ENCODE peak calls at places on chromosome 3, in nine cellular contexts. S, D, X, M, N, L, H, Q and Z are unnamed samples.

GRCh38 chr3:112381673-112382542 is 49.0 kb downstream of the CD200 start:
- DNase-seq in X (no peak), H (no peak), S (no peak), D (no peak), Q (no peak), L (no peak), M (no peak), N (no peak), Z (no peak)

GRCh38 chr3:67458406-67458805 is 196.0 kb downstream of the SUCLG2 start:
- DNase-seq in Q (peak; percentile 53), N (no peak), D (no peak), X (no peak), S (no peak), M (no peak), L (peak; percentile 76), H (no peak), Z (no peak)

GRCh38 chr3:182814419-182815160 is 21.3 kb downstream of the ATP11B start:
- DNase-seq in H (no peak), L (no peak), Q (no peak), S (no peak), M (peak; percentile 25), N (no peak), D (no peak), X (no peak), Z (no peak)

GRCh38 chr3:157376596-157377300 is 59.9 kb upstream of the PTX3 start:
- DNase-seq in N (no peak), H (no peak), S (no peak), L (peak; percentile 41), M (no peak), D (no peak), Q (no peak), X (no peak), Z (peak; percentile 33)

GRCh38 chr3:46643701-46644100 is 31.4 kb downstream of the FAM240A start:
- DNase-seq in Q (no peak), D (no peak), N (no peak), M (no peak), L (no peak), X (no peak), H (no peak), S (no peak), Z (no peak)

GRCh38 chr3:77795013-77795412 is 755.1 kb downstream of the ROBO2 start:
- DNase-seq in H (no peak), S (no peak), Q (no peak), L (no peak), D (no peak), M (no peak), X (no peak), N (no peak), Z (no peak)

GRCh38 chr3:149590691-149591441 is 67.0 kb downstream of the WWTR1 start:
- DNase-seq in S (no peak), Q (no peak), N (no peak), L (no peak), D (no peak), X (no peak), M (no peak), H (no peak), Z (no peak)

GRCh38 chr3:122784436-122784835 is 9.2 kb downstream of the HSPBAP1 start:
- DNase-seq in M (no peak), X (no peak), N (no peak), H (no peak), S (no peak), D (no peak), L (peak; percentile 64), Q (peak; percentile 57), Z (peak; percentile 48)

GRCh38 chr3:127212711-127213110 is 19.8 kb downstream of the PRR23E start:
- DNase-seq in H (no peak), M (no peak), X (no peak), Q (no peak), D (no peak), L (no peak), N (no peak), S (no peak), Z (no peak)

GRCh38 chr3:186896875-186897274 is 33.5 kb upstream of the ST6GAL1 start:
- DNase-seq in N (no peak), D (no peak), Q (no peak), M (no peak), S (no peak), X (no peak), H (no peak), L (no peak), Z (no peak)

GRCh38 chr3:55885721-55886120 is 398.6 kb upstream of the WNT5A start:
- DNase-seq in M (no peak), N (no peak), D (no peak), S (no peak), L (peak; percentile 66), H (peak; percentile 3), X (no peak), Q (peak; percentile 37), Z (peak; percentile 46)

GRCh38 chr3:107142786-107143185 is 234.5 kb upstream of the CCDC54 start:
- DNase-seq in H (no peak), D (no peak), Q (no peak), L (no peak), S (no peak), N (no peak), M (no peak), X (no peak), Z (no peak)

GRCh38 chr3:148360046-148360445 is 337.7 kb upstream of the AGTR1 start:
- DNase-seq in Q (peak; percentile 31), D (no peak), H (no peak), M (no peak), L (peak; percentile 26), S (no peak), N (no peak), X (no peak), Z (peak; percentile 80)

GRCh38 chr3:168952551-168952950 is 711.0 kb downstream of the MECOM start:
- DNase-seq in N (no peak), L (peak; percentile 69), Q (peak; percentile 67), X (no peak), S (no peak), M (no peak), H (no peak), D (no peak), Z (peak; percentile 42)

GRCh38 chr3:13877911-13878710 is 1.8 kb downstream of the WNT7A start:
- DNase-seq in N (no peak), X (peak; percentile 37), M (no peak), H (no peak), D (peak; percentile 25), S (no peak), L (no peak), Q (no peak), Z (no peak)

GRCh38 chr3:112646623-112647022 is 5.7 kb upstream of the CCDC80 start:
- DNase-seq in Q (no peak), M (no peak), L (no peak), S (no peak), X (no peak), H (no peak), D (no peak), N (no peak), Z (no peak)

GRCh38 chr3:56748663-56749231 is 53.0 kb downstream of the ARHGEF3 start:
- DNase-seq in H (no peak), Q (no peak), D (no peak), S (no peak), M (no peak), N (peak; percentile 22), L (peak; percentile 10), X (no peak), Z (no peak)

GRCh38 chr3:56744016-56744415 is 57.7 kb downstream of the ARHGEF3 start:
- DNase-seq in S (no peak), N (no peak), X (no peak), H (no peak), M (no peak), L (no peak), Q (no peak), D (no peak), Z (no peak)

GRCh38 chr3:31106204-31106603 is 211.7 kb upstream of the GADL1 start:
- DNase-seq in X (no peak), D (no peak), H (no peak), Q (peak; percentile 94), N (no peak), S (no peak), L (peak; percentile 91), M (no peak), Z (peak; percentile 90)

GRCh38 chr3:138451595-138452162 is 17.3 kb downstream of the ESYT3 start:
- DNase-seq in Q (no peak), H (no peak), S (no peak), M (no peak), D (no peak), X (no peak), N (no peak), L (no peak), Z (no peak)

GRCh38 chr3:13663781-13664535 is 115.0 kb downstream of the FBLN2 start:
- DNase-seq in X (no peak), D (no peak), N (no peak), Q (no peak), S (no peak), L (no peak), M (no peak), H (no peak), Z (no peak)

GRCh38 chr3:65685621-65686020 is 353.1 kb downstream of the MAGI1 start:
- DNase-seq in X (no peak), M (peak; percentile 68), H (no peak), N (no peak), S (no peak), D (no peak), L (peak; percentile 21), Q (peak; percentile 16), Z (peak; percentile 40)

GRCh38 chr3:160141485-160142185 is 83.6 kb upstream of the C3orf80 start:
- DNase-seq in X (no peak), Q (no peak), S (no peak), L (peak; percentile 60), M (no peak), N (no peak), D (no peak), H (no peak), Z (no peak)